ENCODE peak calls at places on chromosome 10, in four cellular contexts. U is HEK293T, Q is HepG2, N is GM12878. B is an unnamed sample.

GRCh38 chr10:132364594-132364970 is 32.4 kb upstream of the PWWP2B start:
- DNase-seq in U (no peak), Q (no peak), N (no peak), B (no peak)

GRCh38 chr10:103616705-103617361 is 123.3 kb downstream of the NEURL1 start:
- DNase-seq in Q (no peak), N (no peak), U (no peak), B (no peak)

GRCh38 chr10:11754620-11755019 is 12.4 kb downstream of the ECHDC3 start:
- DNase-seq in U (no peak), N (no peak), Q (no peak), B (no peak)

GRCh38 chr10:124145109-124145860 is 51.9 kb upstream of the CHST15 start:
- DNase-seq in Q (no peak), U (no peak), N (no peak), B (no peak)

GRCh38 chr10:108069096-108069495 is 904.6 kb upstream of the SORCS1 start:
- DNase-seq in N (no peak), U (no peak), Q (no peak), B (no peak)

GRCh38 chr10:126945351-126946035 is 40.3 kb downstream of the DOCK1 start:
- DNase-seq in Q (no peak), N (no peak), U (no peak), B (no peak)

GRCh38 chr10:61179734-61180133 is 235.7 kb upstream of the RHOBTB1 start:
- DNase-seq in N (no peak), Q (peak), U (no peak), B (no peak)

GRCh38 chr10:51156913-51157312 is 82.6 kb downstream of the PRKG1 start:
- DNase-seq in N (no peak), U (no peak), Q (no peak), B (no peak)

GRCh38 chr10:76428541-76429330 is 997.3 kb downstream of the LRMDA start:
- DNase-seq in Q (no peak), N (no peak), U (no peak), B (no peak)

GRCh38 chr10:45602082-45602730 is 70.4 kb downstream of the ZFAND4 start:
- DNase-seq in N (no peak), U (no peak), Q (no peak), B (no peak)

GRCh38 chr10:97612386-97612785 is 20.9 kb downstream of the MORN4 start:
- DNase-seq in N (no peak), Q (peak), U (peak), B (peak)

GRCh38 chr10:126927799-126928198 is 22.6 kb downstream of the DOCK1 start:
- DNase-seq in Q (no peak), U (no peak), N (no peak), B (no peak)

GRCh38 chr10:106982248-106982647 is 182.3 kb downstream of the SORCS1 start:
- DNase-seq in U (no peak), N (no peak), Q (no peak), B (no peak)

GRCh38 chr10:93363891-93364648 is 118.1 kb downstream of the MYOF start:
- DNase-seq in Q (no peak), U (no peak), N (no peak), B (no peak)

GRCh38 chr10:52146766-52147165 is 167.3 kb upstream of the DKK1 start:
- DNase-seq in N (no peak), Q (no peak), U (no peak), B (no peak)

GRCh38 chr10:35447693-35448407 is 111.5 kb downstream of the CCNY start:
- DNase-seq in N (no peak), Q (peak), U (no peak), B (peak)

GRCh38 chr10:110416776-110417732 is 80.7 kb upstream of the DUSP5 start:
- DNase-seq in N (no peak), Q (no peak), U (no peak), B (no peak)

GRCh38 chr10:24894728-24895127 is 57.7 kb downstream of the PRTFDC1 start:
- DNase-seq in U (no peak), N (no peak), Q (no peak), B (no peak)

GRCh38 chr10:131575877-131576276 is 264.4 kb upstream of the TCERG1L start:
- DNase-seq in N (no peak), Q (no peak), U (no peak), B (no peak)

GRCh38 chr10:33804534-33804933 is 470.1 kb upstream of the NRP1 start:
- DNase-seq in Q (no peak), N (no peak), U (no peak), B (no peak)

GRCh38 chr10:91974960-91975359 is 51.4 kb downstream of the BTAF1 start:
- DNase-seq in U (no peak), N (peak), Q (no peak), B (no peak)

GRCh38 chr10:30098624-30099023 is 39.2 kb upstream of the JCAD start:
- DNase-seq in N (no peak), U (no peak), Q (no peak), B (no peak)

GRCh38 chr10:75788394-75789205 is 357.2 kb downstream of the LRMDA start:
- DNase-seq in Q (peak), N (no peak), U (no peak), B (no peak)

DNA sequence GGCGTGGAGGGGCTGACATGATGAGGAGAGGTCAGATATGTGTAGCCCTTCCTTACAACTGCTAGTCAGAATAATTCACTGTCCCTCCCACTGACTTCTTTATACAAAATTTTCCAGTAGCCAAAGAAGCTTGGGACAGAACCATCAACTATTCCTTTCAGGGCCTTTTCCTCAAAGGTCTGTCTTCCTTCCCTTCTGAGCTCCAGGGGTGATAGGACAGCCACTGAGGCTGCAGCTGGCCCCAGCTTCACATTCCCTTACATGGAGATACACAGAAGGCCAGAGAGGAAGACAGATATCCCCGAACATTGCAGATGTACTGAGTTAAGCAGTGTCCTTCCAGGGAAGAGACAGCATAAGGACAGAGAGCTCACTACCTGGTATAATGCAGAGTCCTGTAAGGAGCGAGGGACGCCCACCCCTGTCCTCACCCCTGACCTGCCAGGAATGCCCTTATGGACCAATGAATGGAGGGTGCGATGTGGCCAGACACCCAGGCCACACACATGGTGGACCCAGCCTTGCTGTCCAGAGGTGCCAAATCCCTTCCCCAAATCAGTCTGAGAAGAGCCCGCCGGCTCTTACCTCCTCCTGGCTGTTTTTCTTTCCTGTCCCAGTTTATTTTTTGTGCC is 754.7 kb downstream of the GRID1 start:
- DNase-seq in Q (no peak), U (no peak), N (no peak), B (no peak)
- TF ChIP-seq TARDBP in Q (no peak), U (no peak), N (no peak), B (no peak)

GRCh38 chr10:70530315-70530714 is 51.7 kb downstream of the PALD1 start:
- DNase-seq in Q (no peak), U (no peak), N (no peak), B (no peak)

GRCh38 chr10:70533189-70533558 is 54.6 kb downstream of the PALD1 start:
- DNase-seq in N (no peak), Q (no peak), U (no peak), B (no peak)

GRCh38 chr10:70523549-70523948 is 45.0 kb downstream of the PALD1 start:
- DNase-seq in Q (no peak), U (no peak), N (no peak), B (no peak)

GRCh38 chr10:70532554-70533188 is 54.1 kb downstream of the PALD1 start:
- DNase-seq in U (no peak), N (no peak), Q (no peak), B (peak)

DNA sequence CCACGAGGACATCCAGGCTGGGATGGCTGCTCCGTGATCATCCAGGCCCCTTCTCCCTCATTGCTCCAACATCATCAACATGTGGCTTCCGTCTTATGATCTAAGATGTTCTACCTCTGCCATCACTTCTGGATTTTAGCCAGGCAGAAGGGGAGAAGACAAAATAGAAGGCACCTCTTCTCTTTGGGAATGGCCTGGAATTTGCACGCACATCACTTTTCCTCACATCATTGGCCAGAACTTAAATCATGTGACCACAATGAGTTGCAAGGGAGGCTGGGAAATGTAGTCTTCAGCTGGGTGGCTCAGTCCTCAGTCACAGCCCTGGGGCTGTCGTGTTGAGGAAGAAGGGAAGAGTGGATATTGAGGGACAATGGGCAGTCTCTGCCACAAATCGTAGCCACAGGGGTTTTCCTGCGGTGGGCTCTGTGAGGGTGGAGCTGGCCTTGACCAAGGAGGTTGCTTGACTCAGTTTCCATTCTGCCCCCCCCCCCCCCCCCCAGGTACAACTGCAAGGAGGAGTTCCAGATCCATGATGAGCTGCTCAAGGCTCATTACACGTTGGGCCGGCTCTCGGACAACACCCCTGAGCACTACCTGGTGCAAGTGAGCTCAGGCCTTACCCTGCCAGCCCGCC is 50.3 kb downstream of the PALD1 start:
- DNase-seq in N (no peak), U (peak), Q (peak), B (peak)
- TF ChIP-seq TARDBP in N (no peak), U (no peak), Q (no peak), B (no peak)

DNA sequence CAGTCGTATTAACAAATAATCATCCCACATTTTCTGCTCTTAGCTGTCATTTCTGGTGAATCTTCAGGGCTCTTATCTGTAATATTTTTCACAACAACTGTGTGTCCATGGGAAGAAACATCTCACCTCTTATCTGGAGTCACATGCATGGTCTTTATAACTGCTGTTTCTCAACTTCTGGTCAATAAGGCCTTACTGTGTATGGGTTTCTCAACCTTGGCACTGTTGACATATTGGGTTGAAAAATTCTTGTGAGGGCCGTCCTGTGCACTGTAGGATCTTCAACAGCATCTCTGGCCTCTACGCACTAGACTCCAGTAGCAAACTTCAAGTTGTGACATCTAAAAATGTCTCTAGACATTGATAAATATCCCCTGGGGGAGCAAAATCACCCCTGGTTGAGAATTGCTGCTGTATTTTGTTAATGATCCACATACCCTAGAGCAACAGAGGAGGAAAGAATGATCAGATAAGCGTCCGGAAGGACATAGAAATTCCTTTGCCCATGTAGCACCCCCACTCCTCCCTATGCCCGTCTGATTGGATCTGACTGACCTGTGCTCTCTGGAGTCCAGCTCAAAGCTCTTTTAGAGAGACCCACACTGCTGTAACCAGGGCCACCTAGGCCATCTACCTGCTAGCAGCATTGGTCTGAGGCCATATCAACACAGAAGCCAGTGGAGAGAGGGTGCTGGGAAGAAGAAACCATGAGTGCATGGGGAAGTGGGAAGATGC is 423.5 kb upstream of the ZMIZ1 start:
- DNase-seq in U (no peak), Q (peak), N (no peak), B (no peak)
- TF ChIP-seq TARDBP in U (no peak), Q (no peak), N (no peak), B (no peak)

DNA sequence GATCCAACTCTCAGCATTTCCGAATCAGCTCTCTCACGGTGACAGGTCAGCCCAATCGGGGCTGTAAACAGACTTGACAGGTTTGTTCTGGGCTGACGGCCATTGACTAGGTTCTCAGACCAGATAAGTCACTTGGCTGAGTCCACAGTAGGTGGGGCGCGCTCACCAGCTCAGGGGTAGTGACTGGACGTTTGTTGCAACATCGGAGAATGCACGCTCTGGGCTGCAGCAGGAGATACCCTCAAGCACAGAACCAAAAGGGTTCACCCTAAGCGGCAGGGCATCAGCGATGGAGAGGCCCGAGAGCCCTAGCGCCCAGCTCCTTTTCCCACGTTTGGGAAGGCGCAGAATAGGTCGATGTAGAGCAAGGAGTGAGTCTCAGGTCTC is 1.8 kb downstream of the KLLN start:
- DNase-seq in Q (peak), U (peak), N (peak), B (peak)
- TF ChIP-seq TARDBP in Q (no peak), U (no peak), N (no peak), B (no peak)

DNA sequence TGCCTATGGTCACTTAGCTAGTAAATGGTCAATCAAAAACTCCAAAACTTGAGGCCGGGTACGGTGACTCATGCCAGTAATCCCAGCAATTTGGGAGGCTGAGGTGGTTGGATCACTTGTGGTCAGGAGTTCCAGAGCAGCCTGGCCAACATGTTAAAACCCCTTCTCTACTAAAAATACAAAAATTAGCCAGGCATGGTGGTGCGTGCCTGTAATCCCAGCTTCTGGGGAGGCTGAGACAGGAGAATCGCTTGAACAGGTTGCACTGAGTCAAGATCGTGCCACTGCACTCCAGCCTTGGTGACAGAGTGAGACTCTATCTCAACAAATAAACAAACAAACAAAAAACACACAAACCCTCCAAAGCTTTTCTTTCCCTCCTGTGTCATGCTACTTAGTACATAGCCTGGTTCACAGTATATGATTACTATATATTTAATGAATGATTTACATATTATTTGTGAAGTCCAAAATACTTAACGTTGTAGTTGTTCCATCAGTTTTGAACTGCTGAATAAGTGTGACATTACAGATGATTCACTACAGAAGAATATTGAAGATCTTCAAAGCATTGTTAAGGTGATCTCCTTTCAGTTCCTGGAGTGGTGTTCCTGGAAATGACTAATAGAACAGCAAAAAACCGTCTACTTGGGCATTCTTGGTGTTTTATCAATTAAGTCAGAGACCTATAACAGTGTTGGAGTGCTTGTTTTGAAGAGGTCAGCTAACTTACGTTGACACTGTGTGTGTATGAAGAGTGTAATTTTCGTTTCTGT is 72.9 kb downstream of the ADK start:
- DNase-seq in N (no peak), Q (no peak), U (no peak), B (no peak)
- TF ChIP-seq TARDBP in N (no peak), Q (no peak), U (no peak), B (no peak)

GRCh38 chr10:96588601-96589419 is 2.0 kb upstream of the TM9SF3 start:
- DNase-seq in Q (no peak), U (no peak), N (peak), B (no peak)

GRCh38 chr10:96586419-96587254 is at the start of gene TM9SF3:
- DNase-seq in U (peak), N (no peak), Q (peak), B (peak)

GRCh38 chr10:96588060-96588554 is 1.3 kb upstream of the TM9SF3 start:
- DNase-seq in U (no peak), Q (peak), N (no peak), B (no peak)

GRCh38 chr10:96585726-96586418 is 940 bp downstream of the TM9SF3 start:
- DNase-seq in N (no peak), U (peak), Q (no peak), B (no peak)

GRCh38 chr10:96587255-96588059 is 645 bp upstream of the TM9SF3 start:
- DNase-seq in U (no peak), N (no peak), Q (peak), B (no peak)
- TF ChIP-seq TARDBP in U (no peak), N (no peak), Q (no peak), B (no peak)

DNA sequence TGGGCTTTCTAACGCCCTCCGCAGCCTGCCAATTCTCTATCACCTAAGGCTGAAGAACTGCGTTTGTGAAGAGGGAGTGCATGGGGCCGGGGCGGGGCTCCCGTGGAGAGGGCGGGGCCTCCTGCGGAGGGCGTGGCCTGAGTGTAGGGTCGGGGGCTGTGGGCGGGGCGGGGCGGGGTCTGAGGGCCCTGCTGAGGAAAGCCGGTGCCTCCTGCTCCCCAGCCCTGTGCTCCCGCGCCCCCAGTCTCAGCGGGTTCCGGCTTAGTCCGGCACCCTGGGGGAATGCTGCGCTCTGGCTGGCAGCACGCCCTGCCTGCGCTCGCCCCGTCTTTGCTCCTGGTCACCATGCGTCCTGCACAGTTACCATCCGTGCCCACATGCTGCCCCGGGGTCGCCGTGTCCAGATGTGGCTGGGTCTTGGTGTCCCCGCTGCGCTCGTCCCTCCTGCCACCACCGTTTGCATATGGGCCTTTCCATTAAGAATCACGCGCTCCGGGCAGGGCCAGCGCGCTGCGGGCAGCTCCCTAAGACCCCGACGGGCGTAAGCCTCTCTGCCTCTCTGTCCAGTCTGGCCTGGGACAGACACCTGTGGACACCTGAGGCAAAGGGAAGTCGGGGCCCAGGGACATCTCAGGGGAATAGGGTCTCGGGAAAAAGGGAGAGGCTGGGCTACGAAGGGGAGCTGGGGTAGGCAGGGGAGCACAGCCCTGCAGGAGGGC is 144.0 kb upstream of the RET start:
- DNase-seq in U (no peak), N (no peak), Q (no peak), B (peak)
- TF ChIP-seq TARDBP in U (no peak), N (no peak), Q (no peak), B (no peak)

GRCh38 chr10:23557777-23558176 is 118.9 kb downstream of the OTUD1 start:
- DNase-seq in N (no peak), U (no peak), Q (no peak), B (no peak)

GRCh38 chr10:23558361-23558799 is 119.5 kb downstream of the OTUD1 start:
- DNase-seq in N (no peak), U (no peak), Q (no peak), B (no peak)

DNA sequence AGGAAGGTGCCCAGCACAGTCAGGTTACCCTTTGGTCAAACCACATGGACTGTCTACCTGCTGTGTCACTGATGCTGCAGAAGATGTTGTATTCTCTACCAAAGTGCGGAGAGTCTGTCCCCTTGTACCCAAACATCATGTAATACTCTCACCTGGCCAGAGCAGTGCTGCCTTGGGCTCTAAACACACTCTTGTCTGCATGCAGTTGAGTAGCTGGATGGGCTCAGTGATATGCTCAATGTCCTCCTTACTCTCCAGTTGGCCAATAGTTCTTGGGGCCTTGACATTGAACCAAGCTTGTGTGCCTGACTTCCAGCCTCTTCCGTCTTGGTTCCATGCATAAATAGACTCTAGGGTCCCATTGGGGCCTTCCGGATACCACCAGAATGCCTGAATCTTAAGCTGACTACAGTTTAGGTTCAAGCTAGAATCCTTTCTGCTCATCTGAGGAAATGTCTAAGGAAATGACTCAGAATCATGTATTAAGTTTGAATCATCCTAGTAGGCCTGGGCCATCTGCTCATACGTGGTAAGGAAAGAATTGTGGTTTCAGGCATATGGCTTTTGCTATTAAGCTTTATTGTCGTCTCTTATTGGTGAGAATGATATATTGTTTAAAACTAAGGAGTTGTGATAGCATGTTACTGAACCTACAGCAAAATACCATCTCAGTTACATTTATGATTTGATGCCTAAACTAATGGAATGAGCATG is 118.0 kb downstream of the OTUD1 start:
- DNase-seq in N (no peak), Q (no peak), U (no peak), B (no peak)
- TF ChIP-seq TARDBP in N (no peak), Q (no peak), U (no peak), B (no peak)

B was measured in K562.